ENCODE peak calls at places on chromosomes 1 and 21, in eight cellular contexts. A is stimulated activated CD4-positive, alpha-beta T cell treated with anti-CD3 and anti-CD28 coated beads, Interleukin-1b, Interleukin-23, amount 100 ng/mL, for 4 hours; X is astrocyte of the spinal cord; V is astrocyte; W is retina; J is H9; N is hepatocyte; C is effector memory CD4-positive, alpha-beta T cell. F is an unnamed sample.

GRCh38 chr1:52672946-52673345 is 25.2 kb downstream of the COA7 start:
- DNase-seq in A (no peak), X (no peak), V (no peak), W (no peak), J (no peak), N (no peak), C (no peak), F (no peak)

GRCh38 chr1:6911229-6911941 is 126.1 kb downstream of the CAMTA1 start:
- DNase-seq in A (no peak), X (no peak), V (no peak), W (no peak), J (peak; percentile 23), N (no peak), C (no peak), F (no peak)

GRCh38 chr1:230857077-230857476 is 11.2 kb downstream of the C1orf198 start:
- DNase-seq in A (no peak), X (peak; percentile 84), V (peak; percentile 74), W (no peak), J (no peak), N (no peak), C (no peak), F (peak; percentile 78)

GRCh38 chr1:91944087-91944486 is 5.1 kb upstream of the BRDT start:
- DNase-seq in A (no peak), X (no peak), V (no peak), W (no peak), J (peak; percentile 37), N (no peak), C (no peak), F (no peak)

GRCh38 chr1:244789731-244790130 is 45.7 kb upstream of the COX20 start:
- DNase-seq in A (no peak), X (no peak), V (no peak), W (no peak), J (no peak), N (no peak), C (no peak), F (no peak)

GRCh38 chr1:77704736-77705135 is 22.3 kb upstream of the ZZZ3 start:
- DNase-seq in A (no peak), X (no peak), V (no peak), W (no peak), J (no peak), N (no peak), C (no peak), F (no peak)

GRCh38 chr1:244231193-244231571 is 180.1 kb downstream of the ZBTB18 start:
- DNase-seq in A (no peak), X (peak; percentile 4), V (peak; percentile 25), W (no peak), J (no peak), N (no peak), C (no peak), F (no peak)

GRCh38 chr1:45979074-45979777 is 153.2 kb downstream of the PIK3R3 start:
- DNase-seq in A (no peak), X (peak; percentile 29), V (peak; percentile 16), W (no peak), J (no peak), N (peak; percentile 46), C (no peak), F (peak; percentile 77)

GRCh38 chr1:233520510-233521191 is 93.3 kb upstream of the KCNK1 start:
- DNase-seq in A (no peak), X (peak; percentile 26), V (peak; percentile 62), W (no peak), J (no peak), N (peak; percentile 67), C (no peak), F (no peak)

GRCh38 chr1:17924578-17924977 is 169.4 kb downstream of the ACTL8 start:
- DNase-seq in A (no peak), X (no peak), V (no peak), W (no peak), J (no peak), N (no peak), C (no peak), F (no peak)

GRCh38 chr1:248858096-248858890 is 592 bp downstream of the ZNF692 start:
- DNase-seq in A (no peak), X (peak; percentile 64), V (peak; percentile 45), W (peak; percentile 91), J (peak; percentile 81), N (peak; percentile 84), C (no peak), F (peak; percentile 64)

GRCh38 chr1:20440785-20441200 is 45.2 kb downstream of the CAMK2N1 start:
- DNase-seq in A (peak; percentile 14), X (peak; percentile 14), V (peak; percentile 18), W (peak; percentile 63), J (peak; percentile 83), N (peak; percentile 47), C (peak; percentile 6), F (peak; percentile 47)

GRCh38 chr1:159141584-159142518 is 29.6 kb upstream of the CADM3 start:
- DNase-seq in A (no peak), X (peak; percentile 68), V (peak; percentile 68), W (peak; percentile 96), J (peak; percentile 40), N (no peak), C (no peak), F (peak; percentile 60)

GRCh38 chr1:236416165-236416564 is 22.1 kb downstream of the EDARADD start:
- DNase-seq in A (no peak), X (no peak), V (no peak), W (no peak), J (no peak), N (no peak), C (peak; percentile 16), F (no peak)

GRCh38 chr1:165954940-165955339 is 127.5 kb downstream of the UCK2 start:
- DNase-seq in A (no peak), X (peak; percentile 24), V (no peak), W (no peak), J (no peak), N (no peak), C (no peak), F (peak; percentile 69)

GRCh38 chr1:32179193-32179442 is 357 bp upstream of the TXLNA start:
- DNase-seq in A (no peak), X (no peak), V (no peak), W (no peak), J (no peak), N (no peak), C (no peak), F (no peak)

GRCh38 chr1:66256629-66257575 is 277.1 kb upstream of the SGIP1 start:
- DNase-seq in A (no peak), X (no peak), V (no peak), W (no peak), J (no peak), N (no peak), C (no peak), F (no peak)

GRCh38 chr1:45713711-45714110 is 25.7 kb downstream of the TMEM69 start:
- DNase-seq in A (no peak), X (no peak), V (no peak), W (no peak), J (no peak), N (no peak), C (no peak), F (no peak)

GRCh38 chr21:39529026-39529425 is 77.3 kb downstream of the SH3BGR start:
- DNase-seq in A (no peak), X (no peak), V (no peak), W (no peak), J (no peak), N (peak; percentile 12), C (no peak), F (no peak)

GRCh38 chr1:215052656-215053055 is 29.9 kb upstream of the KCNK2 start:
- DNase-seq in A (no peak), X (peak; percentile 30), V (peak; percentile 89), W (no peak), J (no peak), N (no peak), C (no peak), F (peak; percentile 93)

GRCh38 chr1:59880735-59881134 is 45.8 kb downstream of the CYP2J2 start:
- DNase-seq in A (no peak), X (no peak), V (no peak), W (no peak), J (no peak), N (no peak), C (no peak), F (no peak)

GRCh38 chr1:18217398-18218043 is 109.9 kb downstream of the IGSF21 start:
- DNase-seq in A (no peak), X (no peak), V (no peak), W (no peak), J (peak; percentile 74), N (peak; percentile 37), C (no peak), F (peak; percentile 1)

GRCh38 chr1:76866566-76866965 is 714 bp upstream of the ST6GALNAC5 start:
- DNase-seq in A (no peak), X (no peak), V (no peak), W (no peak), J (no peak), N (no peak), C (no peak), F (no peak)

GRCh38 chr1:75616436-75617433 is 5.8 kb upstream of the SLC44A5 start:
- DNase-seq in A (no peak), X (peak; percentile 13), V (peak; percentile 38), W (peak; percentile 83), J (peak; percentile 65), N (peak; percentile 61), C (no peak), F (peak; percentile 27)

GRCh38 chr1:145975216-145975615 is 10.7 kb downstream of the POLR3GL start:
- DNase-seq in A (no peak), X (no peak), V (no peak), W (no peak), J (no peak), N (no peak), C (no peak), F (no peak)

GRCh38 chr1:234842726-234843641 is 233.0 kb upstream of the IRF2BP2 start:
- DNase-seq in A (peak; percentile 61), X (no peak), V (peak; percentile 32), W (no peak), J (no peak), N (no peak), C (peak; percentile 51), F (peak; percentile 27)

GRCh38 chr1:236795757-236796719 is 946 bp downstream of the MTR start:
- DNase-seq in A (no peak), X (peak; percentile 51), V (peak; percentile 54), W (no peak), J (no peak), N (peak; percentile 66), C (no peak), F (peak; percentile 62)

GRCh38 chr1:8702848-8703810 is 114.3 kb downstream of the RERE start:
- DNase-seq in A (peak; percentile 12), X (peak; percentile 87), V (peak; percentile 91), W (peak; percentile 96), J (peak; percentile 94), N (peak; percentile 95), C (no peak), F (peak; percentile 89)

GRCh38 chr1:182601416-182601786 is 2.8 kb downstream of the RGS16 start:
- DNase-seq in A (peak; percentile 66), X (peak; percentile 75), V (peak; percentile 50), W (peak; percentile 84), J (peak; percentile 79), N (peak; percentile 91), C (peak; percentile 31), F (peak; percentile 76)

GRCh38 chr21:30831194-30831765 is 1.7 kb upstream of the KRTAP7-1 start:
- DNase-seq in A (peak; percentile 8), X (no peak), V (no peak), W (no peak), J (peak; percentile 53), N (peak; percentile 29), C (peak; percentile 6), F (no peak)

GRCh38 chr1:116667577-116668105 is at the start of gene IGSF3:
- DNase-seq in A (peak; percentile 16), X (peak; percentile 17), V (no peak), W (peak; percentile 71), J (peak; percentile 86), N (peak; percentile 89), C (peak; percentile 8), F (peak; percentile 5)

GRCh38 chr1:95380909-95381308 is 146.9 kb downstream of the RWDD3 start:
- DNase-seq in A (no peak), X (no peak), V (no peak), W (no peak), J (no peak), N (no peak), C (no peak), F (no peak)

GRCh38 chr1:26733392-26733791 is 37.6 kb downstream of the ARID1A start:
- DNase-seq in A (no peak), X (no peak), V (no peak), W (no peak), J (no peak), N (no peak), C (no peak), F (no peak)

F was measured in IMR-90.